ENCODE peak calls at places on chromosomes 5 and 9, in five cellular contexts. M, G, C, D and X are unnamed samples.

GRCh38 chr5:74422671-74423070 is 217.9 kb downstream of the ENC1 start:
- DNase-seq in M (no peak), G (no peak), C (no peak), D (no peak), X (no peak)

GRCh38 chr9:34185778-34186551 is 7.1 kb downstream of the UBAP1 start:
- DNase-seq in M (peak; percentile 94), G (no peak), C (peak; percentile 68), D (no peak), X (no peak)

GRCh38 chr9:19634881-19635280 is 154.0 kb downstream of the SLC24A2 start:
- DNase-seq in M (peak; percentile 18), G (no peak), C (no peak), D (no peak), X (no peak)

GRCh38 chr5:139193928-139194327 is 4.2 kb downstream of the SIL1 start:
- DNase-seq in M (no peak), G (no peak), C (no peak), D (no peak), X (peak; percentile 54)

GRCh38 chr5:56414056-56414455 is 180.9 kb upstream of the ANKRD55 start:
- DNase-seq in M (no peak), G (no peak), C (no peak), D (no peak), X (peak; percentile 90)

GRCh38 chr9:32401471-32401870 is 17.0 kb downstream of the ACO1 start:
- DNase-seq in M (no peak), G (no peak), C (no peak), D (no peak), X (no peak)

GRCh38 chr5:14447958-14448881 is 133.4 kb upstream of the OTULINL start:
- DNase-seq in M (peak; percentile 73), G (no peak), C (no peak), D (no peak), X (no peak)

GRCh38 chr5:74130141-74130897 is 504.3 kb downstream of the ARHGEF28 start:
- DNase-seq in M (no peak), G (no peak), C (no peak), D (no peak), X (no peak)

GRCh38 chr9:117545846-117546245 is 131.0 kb upstream of the ASTN2 start:
- DNase-seq in M (no peak), G (no peak), C (no peak), D (no peak), X (no peak)

GRCh38 chr9:132293145-132293721 is 61.6 kb downstream of the SETX start:
- DNase-seq in M (peak; percentile 30), G (no peak), C (no peak), D (no peak), X (no peak)

GRCh38 chr5:121748690-121749089 is 103.0 kb upstream of the FTMT start:
- DNase-seq in M (peak; percentile 4), G (no peak), C (no peak), D (no peak), X (no peak)

GRCh38 chr5:1004598-1005361 is 3.8 kb upstream of the NKD2 start:
- DNase-seq in M (peak; percentile 77), G (peak; percentile 56), C (no peak), D (peak; percentile 80), X (no peak)

GRCh38 chr5:150486402-150487198 is 21.3 kb upstream of the NDST1 start:
- DNase-seq in M (peak; percentile 74), G (peak; percentile 82), C (peak; percentile 46), D (peak; percentile 90), X (peak; percentile 79)

GRCh38 chr9:131642496-131643083 is 97.3 kb downstream of the PRRT1B start:
- DNase-seq in M (no peak), G (no peak), C (no peak), D (peak; percentile 26), X (no peak)

GRCh38 chr9:107858260-107858659 is 368.7 kb upstream of the KLF4 start:
- DNase-seq in M (no peak), G (no peak), C (no peak), D (no peak), X (no peak)

GRCh38 chr5:91146221-91146620 is 236.9 kb downstream of the ARRDC3 start:
- DNase-seq in M (no peak), G (no peak), C (no peak), D (no peak), X (no peak)

GRCh38 chr9:92176068-92176799 is 61.0 kb upstream of the SPTLC1 start:
- DNase-seq in M (no peak), G (no peak), C (peak; percentile 12), D (peak; percentile 27), X (peak; percentile 64)

GRCh38 chr5:171641891-171642290 is 143.7 kb upstream of the SMIM23 start:
- DNase-seq in M (no peak), G (no peak), C (no peak), D (no peak), X (no peak)

GRCh38 chr5:178271726-178272479 is 39.3 kb upstream of the PHYKPL start:
- DNase-seq in M (no peak), G (no peak), C (no peak), D (no peak), X (no peak)

GRCh38 chr9:121009657-121010056 is 40.4 kb downstream of the C5 start:
- DNase-seq in M (no peak), G (no peak), C (no peak), D (no peak), X (no peak)

GRCh38 chr5:96432245-96433065 is 593 bp downstream of the PCSK1 start:
- DNase-seq in M (no peak), G (no peak), C (no peak), D (peak; percentile 85), X (no peak)

GRCh38 chr5:27548415-27548814 is 510.0 kb upstream of the CDH9 start:
- DNase-seq in M (no peak), G (no peak), C (no peak), D (no peak), X (no peak)

GRCh38 chr9:127854169-127854833 is at the start of gene ENG:
- DNase-seq in M (peak; percentile 64), G (no peak), C (no peak), D (no peak), X (no peak)

GRCh38 chr9:77807295-77807694 is 159.2 kb upstream of the GNA14 start:
- DNase-seq in M (peak; percentile 91), G (no peak), C (no peak), D (no peak), X (no peak)

GRCh38 chr9:3928590-3928989 is 371.3 kb downstream of the GLIS3 start:
- DNase-seq in M (no peak), G (no peak), C (no peak), D (no peak), X (no peak)

GRCh38 chr9:116337015-116337414 is 183.4 kb downstream of the PAPPA start:
- DNase-seq in M (peak; percentile 59), G (no peak), C (no peak), D (no peak), X (no peak)

GRCh38 chr5:156879665-156880285 is 29.7 kb downstream of the PPP1R2B start:
- DNase-seq in M (no peak), G (no peak), C (no peak), D (no peak), X (no peak)

GRCh38 chr5:170076707-170077106 is 29.0 kb upstream of the FOXI1 start:
- DNase-seq in M (no peak), G (no peak), C (no peak), D (no peak), X (no peak)

GRCh38 chr9:120387257-120387999 is 192.5 kb downstream of the CDK5RAP2 start:
- DNase-seq in M (no peak), G (no peak), C (no peak), D (no peak), X (no peak)

GRCh38 chr5:140141241-140141640 is 15.5 kb downstream of the IGIP start:
- DNase-seq in M (no peak), G (no peak), C (no peak), D (no peak), X (no peak)

GRCh38 chr5:166865206-166865605 is 1426.2 kb upstream of the WWC1 start:
- DNase-seq in M (no peak), G (no peak), C (no peak), D (peak; percentile 49), X (no peak)

GRCh38 chr5:135739383-135739961 is 95.0 kb upstream of the SLC25A48 start:
- DNase-seq in M (peak; percentile 89), G (no peak), C (no peak), D (no peak), X (no peak)

GRCh38 chr5:55151923-55152842 is 7.8 kb upstream of the GPX8 start:
- DNase-seq in M (peak; percentile 51), G (no peak), C (no peak), D (no peak), X (no peak)

GRCh38 chr5:67249590-67249895 is 52.9 kb upstream of the CD180 start:
- DNase-seq in M (no peak), G (no peak), C (no peak), D (no peak), X (no peak)

GRCh38 chr5:78689893-78690592 is 41.5 kb upstream of the LHFPL2 start:
- DNase-seq in M (no peak), G (no peak), C (no peak), D (peak; percentile 32), X (no peak)
- H3K27ac ChIP-seq in M (no peak overlapping the region), G (no peak overlapping the region), C (no peak overlapping the region), D (no peak overlapping the region), X (no peak overlapping the region)

DNA sequence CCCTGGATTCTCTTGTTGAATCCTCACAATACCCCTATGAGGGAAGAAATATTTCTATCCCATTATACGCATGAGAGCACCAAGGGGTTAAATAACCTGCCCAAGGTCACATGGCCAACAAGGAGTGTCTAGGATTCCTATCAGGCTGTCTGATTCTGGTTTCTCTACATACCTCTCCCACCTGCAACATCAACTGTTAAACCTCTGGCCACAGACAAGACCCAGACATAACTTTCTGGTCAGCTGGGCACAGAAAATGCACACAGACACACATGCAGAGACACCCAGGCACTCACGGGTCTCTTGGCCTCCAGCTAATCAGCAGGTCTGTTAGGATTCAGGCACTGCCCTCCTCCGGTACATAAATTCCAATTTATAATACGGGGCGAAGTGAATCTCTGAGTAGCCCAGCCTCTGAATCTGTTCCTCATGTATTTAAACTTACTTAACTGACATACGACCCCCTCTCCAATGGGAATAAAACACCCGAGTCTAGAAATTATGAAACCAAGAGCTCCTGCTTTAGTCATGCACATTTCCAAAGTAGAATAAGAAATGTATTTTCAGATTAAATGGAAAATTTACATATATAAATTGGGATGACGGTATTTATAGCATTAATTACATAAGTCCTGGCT is 1.5 kb downstream of the SEPTIN8 start:
- DNase-seq in M (peak; percentile 26), G (no peak), C (no peak), D (peak; percentile 26), X (no peak)
- H3K9ac ChIP-seq in M (peak overlapping the region; percentile 78), G (no peak overlapping the region), C (peak overlapping the region; percentile 68), D (no peak overlapping the region), X (no peak overlapping the region)

GRCh38 chr9:10562581-10563343 is 50.0 kb downstream of the PTPRD start:
- DNase-seq in M (peak; percentile 53), G (no peak), C (no peak), D (no peak), X (no peak)
- H3K27ac ChIP-seq in M (no peak overlapping the region), G (no peak overlapping the region), C (no peak overlapping the region), D (no peak overlapping the region), X (no peak overlapping the region)

GRCh38 chr5:141510160-141510559 is 21.3 kb downstream of the PCDHGC5 start:
- DNase-seq in M (no peak), G (no peak), C (no peak), D (no peak), X (peak; percentile 82)

GRCh38 chr5:141507387-141508091 is 18.7 kb downstream of the PCDHGC5 start:
- DNase-seq in M (peak; percentile 96), G (no peak), C (no peak), D (peak; percentile 47), X (peak; percentile 93)

GRCh38 chr5:141508440-141508807 is 19.5 kb downstream of the PCDHGC5 start:
- DNase-seq in M (no peak), G (no peak), C (no peak), D (no peak), X (peak; percentile 80)

GRCh38 chr5:141510850-141511718 is 22.2 kb downstream of the PCDHGC5 start:
- DNase-seq in M (no peak), G (no peak), C (no peak), D (no peak), X (peak; percentile 98)

GRCh38 chr5:141508808-141509611 is 20.1 kb downstream of the PCDHGC5 start:
- DNase-seq in M (peak; percentile 99), G (peak; percentile 93), C (no peak), D (peak; percentile 93), X (peak; percentile 86)
- H3K9ac ChIP-seq in M (peak overlapping the region; percentile 89), G (peak overlapping the region; percentile 72), C (no peak overlapping the region), D (no peak overlapping the region), X (peak overlapping the region; percentile 92)